ENCODE peak calls at places on chromosomes 11 and 22, in five cellular contexts. X, S, E, L and C are unnamed samples.
A peak's percentile ranks its signal among the peaks of the same experiment; 100 is the strongest.

GRCh38 chr11:74453373-74453975 is 13.9 kb downstream of the KCNE3 start:
- DNase-seq in X (peak; percentile 42), S (peak; percentile 74), E (peak; percentile 30), L (peak; percentile 26), C (peak; percentile 50)

GRCh38 chr11:538431-539051 is 1.2 kb downstream of the LRRC56 start:
- DNase-seq in X (no peak), S (no peak), E (no peak), L (no peak), C (no peak)

GRCh38 chr11:92845390-92846185 is 123.9 kb upstream of the MTNR1B start:
- DNase-seq in X (no peak), S (no peak), E (no peak), L (peak; percentile 55), C (no peak)

GRCh38 chr11:85752890-85753581 is 57.9 kb downstream of the SYTL2 start:
- DNase-seq in X (peak; percentile 99), S (no peak), E (no peak), L (no peak), C (no peak)

GRCh38 chr11:11163256-11163655 is 189.8 kb downstream of the CSNK2A3 start:
- DNase-seq in X (no peak), S (no peak), E (no peak), L (no peak), C (no peak)

GRCh38 chr11:119315139-119316016 is 1.6 kb downstream of the MCAM start:
- DNase-seq in X (no peak), S (peak; percentile 57), E (no peak), L (peak; percentile 72), C (peak; percentile 65)

GRCh38 chr22:39431821-39432251 is 25.0 kb upstream of the MGAT3 start:
- DNase-seq in X (no peak), S (no peak), E (no peak), L (no peak), C (no peak)

GRCh38 chr22:37804886-37805857 is 2.6 kb upstream of the GCAT start:
- DNase-seq in X (peak; percentile 51), S (peak; percentile 58), E (no peak), L (no peak), C (peak; percentile 95)

GRCh38 chr11:32430586-32431357 is 4.6 kb downstream of the WT1 start:
- DNase-seq in X (no peak), S (no peak), E (no peak), L (no peak), C (no peak)

GRCh38 chr22:41197808-41198585 is 7.1 kb upstream of the L3MBTL2 start:
- DNase-seq in X (no peak), S (no peak), E (no peak), L (no peak), C (peak; percentile 45)

GRCh38 chr11:25667871-25668270 is 664.1 kb upstream of the ANO3 start:
- DNase-seq in X (no peak), S (no peak), E (no peak), L (no peak), C (no peak)

GRCh38 chr11:69939551-69940245 is 120.5 kb upstream of the FGF3 start:
- DNase-seq in X (no peak), S (no peak), E (no peak), L (no peak), C (no peak)

GRCh38 chr11:124109377-124109776 is 5.9 kb upstream of the VWA5A start:
- DNase-seq in X (no peak), S (no peak), E (no peak), L (no peak), C (no peak)